ENCODE peak calls at places on chromosomes 7 and 10, in eight cellular contexts. L is transverse colon, T is stomach, V is GM12878, J is prostate gland, Z is spleen, M is SK-N-MC, R is Panc1. H is an unnamed sample.
A peak's percentile ranks its signal among the peaks of the same experiment; 100 is the strongest.

GRCh38 chr7:50539725-50540124 is 25.5 kb downstream of the DDC start:
- DNase-seq in T (no peak), L (no peak), M (no peak), R (no peak), Z (no peak), V (no peak), J (no peak), H (no peak)

GRCh38 chr10:95517536-95518454 is 43.4 kb downstream of the SORBS1 start:
- DNase-seq in J (no peak), Z (no peak), L (no peak), M (no peak), R (no peak), T (peak; percentile 58), V (no peak), H (no peak)

GRCh38 chr7:11239311-11239710 is 265.6 kb downstream of the PHF14 start:
- DNase-seq in L (no peak), T (no peak), V (no peak), R (no peak), J (no peak), Z (no peak), M (no peak), H (no peak)

GRCh38 chr7:133978502-133979295 is 148.4 kb upstream of the LRGUK start:
- DNase-seq in J (no peak), V (no peak), R (no peak), T (no peak), Z (no peak), L (no peak), M (no peak), H (no peak)

GRCh38 chr10:24951201-24952145 is 933 bp downstream of the PRTFDC1 start:
- DNase-seq in R (no peak), M (no peak), J (no peak), T (peak; percentile 34), Z (no peak), V (no peak), L (peak; percentile 49), H (peak; percentile 21)

GRCh38 chr10:59779656-59780521 is 26.6 kb upstream of the MRLN start:
- DNase-seq in Z (no peak), J (no peak), R (no peak), L (no peak), M (no peak), T (no peak), V (no peak), H (no peak)

GRCh38 chr7:67348171-67348570 is 351.5 kb downstream of the TYW1 start:
- DNase-seq in R (no peak), L (no peak), J (no peak), T (no peak), V (no peak), M (no peak), Z (no peak), H (no peak)

GRCh38 chr10:45421231-45422097 is 47.4 kb downstream of the ALOX5 start:
- DNase-seq in Z (peak; percentile 80), L (peak; percentile 58), J (no peak), V (no peak), R (no peak), M (no peak), T (no peak), H (no peak)

GRCh38 chr10:983951-984705 is 4.1 kb upstream of the GTPBP4 start:
- DNase-seq in V (no peak), Z (no peak), M (no peak), R (no peak), L (no peak), J (no peak), T (peak; percentile 84), H (no peak)

DNA sequence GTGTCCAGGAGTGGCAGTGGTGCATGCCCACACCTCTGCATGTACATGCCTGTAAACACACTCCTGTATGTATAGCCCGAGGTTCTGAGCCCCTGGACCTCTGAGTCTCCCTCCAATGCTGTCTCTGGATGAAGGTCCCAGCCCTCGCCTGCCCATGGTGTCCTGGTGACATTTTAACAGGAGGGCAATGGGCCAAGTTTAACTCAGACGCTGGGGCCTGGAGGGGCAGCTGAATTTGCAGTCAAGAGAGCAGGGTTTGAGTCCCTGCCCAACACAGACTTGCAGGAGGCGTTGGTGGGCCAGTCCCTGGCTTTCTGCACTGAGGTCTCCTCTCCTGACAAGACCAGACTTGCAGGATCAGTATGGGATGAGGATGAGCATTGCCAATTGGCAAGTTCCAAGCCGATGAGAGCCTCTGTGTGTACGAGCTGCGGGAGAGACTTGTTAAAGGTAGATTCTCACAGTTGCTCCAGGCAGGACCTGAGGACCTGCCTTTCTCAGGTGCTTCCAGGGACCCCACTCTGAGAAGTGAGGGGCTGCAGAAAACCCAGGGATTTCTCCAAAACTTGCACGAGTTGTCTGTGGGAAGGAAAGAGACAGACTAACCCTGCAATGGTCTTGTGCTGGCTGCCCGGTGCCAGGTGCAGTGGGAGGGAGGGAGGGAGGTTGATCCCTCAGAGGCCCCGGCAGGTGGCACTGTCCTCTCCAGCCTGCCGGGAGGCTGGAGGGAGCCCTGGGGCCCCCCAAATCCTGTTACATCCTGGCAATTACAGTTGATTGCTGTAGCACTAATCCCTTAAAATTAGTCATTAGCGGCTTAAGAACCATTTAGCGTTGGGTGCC is 142.0 kb downstream of the ELFN1 start:
- DNase-seq in M (no peak), V (no peak), J (no peak), L (no peak), R (no peak), Z (peak; percentile 76), T (peak; percentile 28), H (no peak)
- TF ChIP-seq POLR2AphosphoS5 in M (no peak), V (no peak), J (no peak), L (no peak), R (no peak), Z (no peak), T (no peak), H (no peak)

DNA sequence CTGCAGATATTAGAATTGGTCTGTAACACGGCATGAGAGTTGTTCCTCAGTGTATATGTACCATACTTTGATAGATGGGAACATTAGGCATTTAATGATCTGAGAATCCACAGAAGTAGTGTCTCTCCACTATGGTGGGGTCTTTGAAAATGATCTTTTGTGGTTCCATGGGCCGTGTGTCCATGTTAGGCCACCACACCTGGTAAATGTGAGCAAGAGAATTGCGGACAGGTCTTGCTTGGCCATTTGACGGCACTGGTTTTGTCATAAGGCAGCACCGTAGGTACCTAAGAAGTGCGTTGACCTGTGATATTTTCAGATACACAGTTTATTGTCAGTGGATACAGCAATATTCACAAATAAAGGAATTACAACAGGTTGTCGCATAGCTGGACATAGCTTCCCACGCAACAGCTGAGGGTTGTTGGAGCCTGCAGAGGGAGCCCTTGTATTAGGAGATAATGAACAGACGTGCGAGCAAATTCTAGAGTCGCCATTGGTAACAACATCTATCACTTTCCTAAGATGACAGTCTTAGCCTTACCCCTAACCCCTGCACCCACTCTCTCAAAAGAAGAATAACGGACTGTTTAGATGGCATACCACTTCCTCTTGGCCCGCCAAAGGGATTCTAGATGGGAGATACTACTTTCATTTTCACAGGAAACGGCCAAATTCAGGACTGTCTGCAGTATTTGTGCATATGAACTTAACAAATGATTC is 111.4 kb downstream of the COL28A1 start:
- DNase-seq in M (no peak), Z (no peak), J (peak; percentile 70), R (peak; percentile 74), V (peak; percentile 37), T (peak; percentile 69), L (peak; percentile 74), H (no peak)
- TF ChIP-seq POLR2AphosphoS5 in M (no peak), Z (no peak), J (peak; percentile 61), R (no peak), V (no peak), T (no peak), L (no peak), H (no peak)

GRCh38 chr7:137747359-137748031 is 99.3 kb downstream of the DGKI start:
- DNase-seq in M (no peak), Z (no peak), R (no peak), V (no peak), T (no peak), J (no peak), L (no peak), H (no peak)

GRCh38 chr7:137741443-137741842 is 105.3 kb downstream of the DGKI start:
- DNase-seq in J (no peak), M (no peak), L (no peak), T (no peak), Z (no peak), V (no peak), R (no peak), H (no peak)

GRCh38 chr7:137743021-137743420 is 103.8 kb downstream of the DGKI start:
- DNase-seq in M (no peak), L (no peak), T (no peak), V (no peak), J (no peak), Z (no peak), R (no peak), H (no peak)

GRCh38 chr7:137742051-137742450 is 104.7 kb downstream of the DGKI start:
- DNase-seq in V (no peak), R (no peak), Z (no peak), T (no peak), L (no peak), J (no peak), M (no peak), H (no peak)
- TF ChIP-seq POLR2AphosphoS5 in V (no peak), R (no peak), Z (no peak), T (no peak), L (no peak), J (no peak), M (no peak), H (no peak)

GRCh38 chr7:94660006-94660405 is 4.1 kb upstream of the SGCE start:
- DNase-seq in V (no peak), R (no peak), Z (no peak), T (no peak), L (no peak), M (no peak), J (no peak), H (no peak)

GRCh38 chr7:94655884-94656657 is at the start of gene SGCE:
- DNase-seq in Z (peak; percentile 88), V (peak; percentile 28), R (no peak), M (no peak), J (peak; percentile 67), T (peak; percentile 51), L (peak; percentile 64), H (peak; percentile 54)

GRCh38 chr7:94656925-94657731 is 1.2 kb upstream of the SGCE start:
- DNase-seq in L (no peak), J (no peak), M (no peak), R (no peak), T (no peak), Z (peak; percentile 75), V (no peak), H (no peak)

GRCh38 chr7:94656658-94656924 is 658 bp upstream of the SGCE start:
- DNase-seq in T (no peak), Z (no peak), L (no peak), J (no peak), V (no peak), R (no peak), M (no peak), H (no peak)

DNA sequence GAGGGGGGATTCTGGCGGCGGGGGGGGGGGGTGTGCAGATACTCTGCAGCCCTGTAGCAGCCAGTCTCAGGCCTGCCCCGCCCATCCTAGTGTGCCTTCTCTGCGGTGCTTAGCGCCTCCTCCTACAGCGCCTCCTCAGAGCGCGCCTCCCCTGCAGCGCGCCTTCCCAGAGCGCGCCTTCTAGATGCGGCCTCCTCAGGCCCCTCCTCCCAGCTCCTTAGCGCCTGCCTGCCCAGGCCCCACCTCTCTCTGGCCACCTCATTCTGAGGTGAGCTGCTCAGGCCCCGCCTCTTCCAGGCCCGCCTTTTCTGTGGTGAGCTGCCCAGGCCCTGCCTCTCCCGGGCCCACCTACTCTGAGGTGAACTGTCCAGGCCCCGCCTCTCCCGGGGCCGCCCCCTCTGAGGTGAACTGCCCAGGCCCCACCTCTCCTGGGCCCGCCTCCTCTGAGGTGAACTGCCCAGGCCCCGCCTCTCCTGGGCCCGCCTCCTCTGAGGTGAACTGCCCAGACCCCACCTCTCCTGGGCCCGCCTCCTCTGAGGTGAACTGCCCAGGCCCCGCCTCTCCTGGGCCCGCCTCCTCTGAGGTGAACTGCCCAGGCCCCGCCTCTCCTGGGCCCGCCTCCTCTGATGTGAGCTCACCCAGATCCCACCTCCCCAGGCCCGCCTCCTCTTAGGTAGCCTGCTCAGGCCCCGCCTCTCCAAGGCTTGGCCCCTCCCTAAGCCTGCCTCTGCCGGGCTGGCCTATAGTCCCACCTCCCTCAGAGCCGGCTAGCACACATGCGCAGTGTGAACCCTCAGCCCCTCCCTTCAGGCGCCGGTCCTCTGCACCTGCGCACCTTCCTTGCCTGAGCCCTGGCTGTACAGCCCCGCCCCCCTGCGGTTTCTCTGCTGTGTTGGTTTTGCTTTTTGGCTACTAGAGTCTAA is 2.1 kb upstream of the SGCE start:
- DNase-seq in V (peak; percentile 83), T (peak; percentile 96), J (peak; percentile 94), R (peak; percentile 93), M (peak; percentile 75), L (peak; percentile 96), Z (peak; percentile 98), H (peak; percentile 94)
- TF ChIP-seq POLR2AphosphoS5 in V (no peak), T (peak; percentile 62), J (peak; percentile 85), R (no peak), M (no peak), L (no peak), Z (peak; percentile 51), H (no peak)

H was measured in breast epithelium.